ENCODE peak calls at places on chromosomes 4 and X, in five cellular contexts. K is adrenal gland, E is esophagus squamous epithelium, O is body of pancreas, T is tibial nerve. R is an unnamed sample.

GRCh38 chrX:29419774-29420553 is 795.4 kb upstream of the MAGEB2 start:
- DNase-seq in K (no peak), E (no peak), O (no peak), T (no peak), R (no peak)

GRCh38 chr4:128162434-128162833 is 101.3 kb downstream of the LARP1B start:
- DNase-seq in K (no peak), E (no peak), O (no peak), T (no peak), R (no peak)

GRCh38 chr4:47217884-47218283 is 186.5 kb downstream of the GABRB1 start:
- DNase-seq in K (no peak), E (no peak), O (no peak), T (no peak), R (no peak)

GRCh38 chr4:10625130-10625529 is 59.4 kb downstream of the CLNK start:
- DNase-seq in K (no peak), E (no peak), O (peak; percentile 13), T (no peak), R (no peak)

GRCh38 chrX:106170318-106170717 is 2.2 kb downstream of the PWWP3B start:
- DNase-seq in K (no peak), E (no peak), O (no peak), T (no peak), R (no peak)

GRCh38 chr4:1602621-1603412 is 81.3 kb downstream of the FAM53A start:
- DNase-seq in K (no peak), E (no peak), O (no peak), T (no peak), R (no peak)

GRCh38 chr4:95091272-95091671 is 333.5 kb downstream of the BMPR1B start:
- DNase-seq in K (no peak), E (no peak), O (no peak), T (no peak), R (no peak)

GRCh38 chrX:70087857-70088256 is 25.6 kb downstream of the OTUD6A start:
- DNase-seq in K (no peak), E (no peak), O (peak; percentile 24), T (no peak), R (peak; percentile 48)

GRCh38 chrX:125444659-125445058 is 125.0 kb downstream of the TEX13C start:
- DNase-seq in K (no peak), E (no peak), O (no peak), T (no peak), R (peak; percentile 1)

DNA sequence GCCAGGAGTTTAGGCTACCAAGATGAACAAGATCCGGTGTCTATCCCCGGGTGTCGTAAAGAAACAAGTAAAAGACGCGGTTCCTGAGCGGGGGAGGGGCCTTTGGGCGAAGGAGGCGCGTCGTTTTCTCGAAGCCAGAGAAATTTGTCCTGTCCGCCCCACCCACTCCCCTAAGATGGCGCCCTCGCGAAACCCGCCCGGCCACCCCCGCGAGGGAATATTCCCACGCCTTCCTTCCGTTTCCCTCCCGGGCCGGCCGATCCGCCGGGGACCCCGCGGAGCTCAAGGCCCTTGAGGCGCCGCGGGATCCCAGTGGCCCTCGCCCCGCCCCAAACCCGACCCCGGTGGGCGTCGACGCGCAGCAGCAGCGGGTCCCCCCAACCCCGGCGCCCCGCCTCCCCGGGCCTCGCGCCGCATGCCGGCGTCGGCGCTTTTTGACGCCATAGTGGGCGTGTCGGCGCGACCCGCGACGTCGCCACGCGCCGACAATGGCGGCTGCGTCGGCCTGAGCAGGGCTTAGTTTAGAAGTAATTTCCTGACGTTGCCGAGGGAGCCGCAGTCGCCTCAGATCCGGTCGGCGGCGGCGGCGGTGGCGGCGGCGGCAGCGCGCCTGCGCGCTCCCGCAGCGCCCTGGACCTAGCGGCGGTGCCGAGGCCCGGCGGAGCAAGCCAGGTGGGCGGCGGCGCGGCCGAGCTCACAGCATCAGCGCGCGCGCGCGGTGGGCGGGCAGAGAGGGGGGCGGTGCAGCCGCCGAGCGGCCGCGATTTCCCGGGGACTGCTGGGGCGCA is 430 bp upstream of the HTATSF1 start:
- DNase-seq in K (peak; percentile 87), E (peak; percentile 24), O (peak; percentile 76), T (peak; percentile 65), R (peak; percentile 92)
- TF ChIP-seq POLR2A in K (peak; percentile 6), E (no peak), O (peak; percentile 42), T (no peak), R (peak; percentile 28)

GRCh38 chrX:47321978-47322377 is 48.4 kb upstream of the ZNF157 start:
- DNase-seq in K (no peak), E (no peak), O (no peak), T (no peak), R (no peak)

GRCh38 chrX:47313056-47313455 is 57.3 kb upstream of the ZNF157 start:
- DNase-seq in K (peak; percentile 42), E (no peak), O (peak; percentile 16), T (no peak), R (no peak)

GRCh38 chrX:47321386-47321785 is 49.0 kb upstream of the ZNF157 start:
- DNase-seq in K (peak; percentile 66), E (no peak), O (peak; percentile 59), T (peak; percentile 15), R (no peak)

GRCh38 chrX:47311857-47312774 is 58.3 kb upstream of the ZNF157 start:
- DNase-seq in K (peak; percentile 62), E (no peak), O (peak; percentile 55), T (peak; percentile 15), R (peak; percentile 52)

DNA sequence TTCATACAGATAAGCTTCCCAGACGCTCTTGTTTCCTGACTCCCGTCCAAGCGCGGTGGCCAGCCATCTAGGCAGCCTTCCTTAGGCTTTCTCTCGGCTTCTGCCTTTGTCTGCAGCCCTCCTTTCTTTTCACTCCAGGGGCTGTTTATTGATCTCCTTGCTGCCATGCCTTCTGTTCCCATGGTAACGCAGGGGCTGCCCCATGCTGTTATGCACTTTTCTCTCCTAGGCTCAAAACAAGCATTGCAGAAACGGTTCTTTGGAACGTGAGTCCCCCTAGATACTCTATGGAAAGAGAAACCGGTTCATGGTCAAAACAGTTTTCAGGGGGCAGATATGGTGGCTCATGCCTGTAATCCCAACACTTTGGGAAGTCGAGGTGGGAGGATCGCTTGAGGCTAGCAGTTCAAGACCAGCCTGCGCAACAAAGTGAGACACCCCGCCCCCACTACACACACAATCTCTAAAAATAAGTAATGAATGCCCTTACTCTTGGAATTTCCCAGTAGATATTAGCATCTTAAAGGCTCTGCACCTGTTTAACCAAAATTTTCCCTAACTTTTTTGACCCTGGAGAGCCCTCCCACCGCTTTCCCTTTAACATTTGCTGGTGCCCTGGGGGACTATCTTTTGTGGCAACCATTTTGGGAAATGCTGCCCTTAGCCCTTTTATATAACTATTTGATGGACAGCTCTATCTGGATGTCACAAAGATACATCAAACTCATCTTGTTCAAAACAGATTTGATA is 53.9 kb upstream of the ZNF157 start:
- DNase-seq in K (peak; percentile 45), E (no peak), O (peak; percentile 14), T (no peak), R (no peak)
- TF ChIP-seq POLR2A in K (no peak), E (no peak), O (no peak), T (no peak), R (no peak)

GRCh38 chrX:129957241-129958099 is 25.0 kb upstream of the BCORL1 start:
- DNase-seq in K (peak; percentile 60), E (peak; percentile 11), O (peak; percentile 68), T (no peak), R (peak; percentile 81)
- TF ChIP-seq POLR2A in K (no peak), E (no peak), O (peak; percentile 71), T (no peak), R (peak; percentile 58)

GRCh38 chrX:74925210-74926088 is at the start of gene NEXMIF:
- DNase-seq in K (peak; percentile 51), E (no peak), O (peak; percentile 40), T (no peak), R (peak; percentile 18)
- TF ChIP-seq POLR2A in K (peak; percentile 11), E (no peak), O (no peak), T (no peak), R (no peak)

DNA sequence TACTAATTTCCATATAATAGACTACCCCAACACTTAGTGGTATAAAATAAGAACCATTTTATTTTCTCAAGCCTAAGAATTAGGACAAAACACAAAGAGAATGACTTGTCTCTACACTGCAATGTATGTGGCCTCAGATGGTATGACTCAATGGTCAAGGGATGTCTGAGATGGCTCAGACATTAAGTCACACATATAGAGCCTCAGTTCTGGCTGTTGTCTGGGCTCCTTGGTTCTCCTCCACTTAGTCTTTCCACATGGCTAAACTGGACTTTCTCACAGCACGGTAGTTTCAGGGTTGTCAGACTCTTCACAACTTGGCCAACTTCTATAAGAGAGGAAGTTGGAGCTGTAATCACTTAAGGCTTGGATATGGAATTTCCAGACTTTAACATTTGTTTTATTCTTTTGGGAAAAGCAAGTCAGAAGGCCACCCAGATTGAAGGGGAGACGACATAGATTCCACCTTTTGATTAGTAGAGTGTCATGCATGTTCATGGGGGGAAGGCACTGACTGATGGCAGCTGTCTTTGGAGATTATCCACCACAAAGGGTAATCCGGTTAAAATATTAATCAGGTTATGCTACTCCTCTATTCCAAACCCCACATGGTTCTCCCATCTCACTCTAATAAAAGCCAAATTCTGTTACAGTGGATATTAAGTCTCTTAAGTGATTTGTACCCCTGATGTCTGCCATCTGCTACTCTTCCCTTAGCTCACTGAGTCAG is 9.4 kb downstream of the IL15 start:
- DNase-seq in K (no peak), E (no peak), O (no peak), T (no peak), R (no peak)
- TF ChIP-seq POLR2A in K (no peak), E (no peak), O (no peak), T (no peak), R (no peak)

GRCh38 chrX:48890296-48890925 is 7.2 kb downstream of the TIMM17B start:
- DNase-seq in K (no peak), E (no peak), O (no peak), T (no peak), R (no peak)
- TF ChIP-seq POLR2A in K (no peak), E (no peak), O (no peak), T (no peak), R (no peak)

GRCh38 chr4:185210102-185210981 is 944 bp downstream of the SNX25 start:
- DNase-seq in K (peak; percentile 68), E (no peak), O (peak; percentile 58), T (no peak), R (peak; percentile 66)
- TF ChIP-seq POLR2A in K (peak; percentile 23), E (no peak), O (peak; percentile 76), T (no peak), R (peak; percentile 12)

R was measured in erythroblast.